ENCODE peak calls at places on chromosomes 16 and 17, in six cellular contexts. One of them, this sample, is unnamed.

GRCh38 chr17:62064791-62065563 is at the start of gene MED13:
- DNase-seq in H9: peak; percentile 59
- DNase-seq in Jurkat, Clone E6-1: no peak
- DNase-seq in naive B cell: peak; percentile 56
- DNase-seq in NCI-H2081: peak; percentile 38
- DNase-seq in caudate nucleus: peak; percentile 67
- DNase-seq in this sample: no peak

GRCh38 chr17:58332720-58333395 is 4.3 kb upstream of the TSPOAP1 start:
- DNase-seq in H9: peak; percentile 30
- DNase-seq in Jurkat, Clone E6-1: peak; percentile 92
- DNase-seq in naive B cell: peak; percentile 64
- DNase-seq in NCI-H2081: no peak
- DNase-seq in caudate nucleus: no peak
- DNase-seq in this sample: no peak

GRCh38 chr16:88383401-88384221 is 852 bp downstream of the ZNF469 start:
- DNase-seq in H9: no peak
- DNase-seq in Jurkat, Clone E6-1: no peak
- DNase-seq in naive B cell: peak; percentile 24
- DNase-seq in NCI-H2081: no peak
- DNase-seq in caudate nucleus: no peak
- DNase-seq in this sample: no peak

GRCh38 chr17:9003355-9004131 is 17.8 kb upstream of the NTN1 start:
- DNase-seq in H9: peak; percentile 61
- DNase-seq in Jurkat, Clone E6-1: no peak
- DNase-seq in naive B cell: no peak
- DNase-seq in NCI-H2081: no peak
- DNase-seq in caudate nucleus: no peak
- DNase-seq in this sample: no peak

GRCh38 chr16:29256501-29256981 is 150.0 kb downstream of the NPIPB11 start:
- DNase-seq in H9: peak; percentile 47
- DNase-seq in Jurkat, Clone E6-1: no peak
- DNase-seq in naive B cell: no peak
- DNase-seq in NCI-H2081: no peak
- DNase-seq in caudate nucleus: no peak
- DNase-seq in this sample: no peak

GRCh38 chr17:1484586-1485310 is 7.7 kb downstream of the MYO1C start:
- DNase-seq in H9: peak; percentile 88
- DNase-seq in Jurkat, Clone E6-1: no peak
- DNase-seq in naive B cell: peak; percentile 95
- DNase-seq in NCI-H2081: peak; percentile 14
- DNase-seq in caudate nucleus: no peak
- DNase-seq in this sample: no peak

GRCh38 chr17:28946239-28946638 is 5.1 kb downstream of the PHF12 start:
- DNase-seq in H9: no peak
- DNase-seq in Jurkat, Clone E6-1: no peak
- DNase-seq in naive B cell: no peak
- DNase-seq in NCI-H2081: no peak
- DNase-seq in caudate nucleus: no peak
- DNase-seq in this sample: no peak

GRCh38 chr16:26680671-26681070 is 386.1 kb upstream of the C16orf82 start:
- DNase-seq in H9: no peak
- DNase-seq in Jurkat, Clone E6-1: no peak
- DNase-seq in naive B cell: no peak
- DNase-seq in NCI-H2081: no peak
- DNase-seq in caudate nucleus: no peak
- DNase-seq in this sample: no peak

GRCh38 chr17:53516643-53517042 is 306.1 kb upstream of the KIF2B start:
- DNase-seq in H9: no peak
- DNase-seq in Jurkat, Clone E6-1: no peak
- DNase-seq in naive B cell: no peak
- DNase-seq in NCI-H2081: no peak
- DNase-seq in caudate nucleus: no peak
- DNase-seq in this sample: no peak

GRCh38 chr17:147796-148740 is 10.7 kb downstream of the SCGB1C2 start:
- DNase-seq in H9: no peak
- DNase-seq in Jurkat, Clone E6-1: no peak
- DNase-seq in naive B cell: no peak
- DNase-seq in NCI-H2081: no peak
- DNase-seq in caudate nucleus: no peak
- DNase-seq in this sample: no peak

GRCh38 chr16:73735018-73735417 is 561.6 kb upstream of the PSMD7 start:
- DNase-seq in H9: no peak
- DNase-seq in Jurkat, Clone E6-1: no peak
- DNase-seq in naive B cell: no peak
- DNase-seq in NCI-H2081: no peak
- DNase-seq in caudate nucleus: no peak
- DNase-seq in this sample: no peak

GRCh38 chr16:68668266-68668665 is 23.2 kb downstream of the CDH3 start:
- DNase-seq in H9: no peak
- DNase-seq in Jurkat, Clone E6-1: no peak
- DNase-seq in naive B cell: no peak
- DNase-seq in NCI-H2081: no peak
- DNase-seq in caudate nucleus: no peak
- DNase-seq in this sample: no peak

GRCh38 chr16:3009568-3010390 is 2.9 kb upstream of the CLDN9 start:
- DNase-seq in H9: peak; percentile 97
- DNase-seq in Jurkat, Clone E6-1: no peak
- DNase-seq in naive B cell: no peak
- DNase-seq in NCI-H2081: no peak
- DNase-seq in caudate nucleus: no peak
- DNase-seq in this sample: no peak

GRCh38 chr16:27508476-27508875 is 41.2 kb downstream of the GTF3C1 start:
- DNase-seq in H9: no peak
- DNase-seq in Jurkat, Clone E6-1: no peak
- DNase-seq in naive B cell: no peak
- DNase-seq in NCI-H2081: no peak
- DNase-seq in caudate nucleus: no peak
- DNase-seq in this sample: no peak

GRCh38 chr16:4410335-4411075 is 5.9 kb downstream of the CORO7 start:
- DNase-seq in H9: no peak
- DNase-seq in Jurkat, Clone E6-1: peak; percentile 24
- DNase-seq in naive B cell: no peak
- DNase-seq in NCI-H2081: peak; percentile 43
- DNase-seq in caudate nucleus: peak; percentile 29
- DNase-seq in this sample: no peak

GRCh38 chr16:3774156-3774767 is 56.9 kb upstream of the TRAP1 start:
- DNase-seq in H9: no peak
- DNase-seq in Jurkat, Clone E6-1: no peak
- DNase-seq in naive B cell: no peak
- DNase-seq in NCI-H2081: no peak
- DNase-seq in caudate nucleus: no peak
- DNase-seq in this sample: peak; percentile 8

GRCh38 chr17:8209909-8210760 is at the start of gene AURKB:
- DNase-seq in H9: peak; percentile 98
- DNase-seq in Jurkat, Clone E6-1: peak; percentile 91
- DNase-seq in naive B cell: peak; percentile 88
- DNase-seq in NCI-H2081: peak; percentile 89
- DNase-seq in caudate nucleus: peak; percentile 85
- DNase-seq in this sample: peak; percentile 81